ENCODE peak calls at places on chromosomes 5 and 9, in six cellular contexts. U, Q, N, D, X and J are unnamed samples.

GRCh38 chr9:79195904-79196303 is 375.9 kb upstream of the TLE4 start:
- DNase-seq in U (no peak), Q (no peak), N (no peak), D (no peak), X (no peak), J (no peak)

GRCh38 chr5:74384851-74385250 is 255.7 kb downstream of the ENC1 start:
- DNase-seq in U (no peak), Q (no peak), N (no peak), D (no peak), X (no peak), J (no peak)

GRCh38 chr9:92671323-92671722 is 1.4 kb upstream of the IPPK start:
- DNase-seq in U (no peak), Q (no peak), N (peak), D (peak), X (no peak), J (peak)

GRCh38 chr9:111588846-111589245 is 10.6 kb downstream of the PTGR1 start:
- DNase-seq in U (no peak), Q (no peak), N (no peak), D (no peak), X (no peak), J (no peak)

GRCh38 chr9:123959787-123960186 is 29.9 kb upstream of the DENND1A start:
- DNase-seq in U (no peak), Q (no peak), N (no peak), D (no peak), X (no peak), J (no peak)

GRCh38 chr5:142327111-142327842 is 2.5 kb upstream of the SPRY4 start:
- DNase-seq in U (no peak), Q (peak), N (no peak), D (no peak), X (no peak), J (no peak)

GRCh38 chr9:73753171-73753570 is 601.5 kb downstream of the ANXA1 start:
- DNase-seq in U (no peak), Q (no peak), N (no peak), D (no peak), X (no peak), J (no peak)

GRCh38 chr5:152532714-152533113 is 127.6 kb upstream of the NMUR2 start:
- DNase-seq in U (no peak), Q (no peak), N (peak), D (no peak), X (no peak), J (no peak)

GRCh38 chr9:86535406-86535915 is 181.3 kb upstream of the TUT7 start:
- DNase-seq in U (no peak), Q (no peak), N (no peak), D (no peak), X (no peak), J (no peak)

GRCh38 chr5:82597437-82597836 is 319.3 kb upstream of the RPS23 start:
- DNase-seq in U (no peak), Q (no peak), N (no peak), D (no peak), X (no peak), J (no peak)

DNA sequence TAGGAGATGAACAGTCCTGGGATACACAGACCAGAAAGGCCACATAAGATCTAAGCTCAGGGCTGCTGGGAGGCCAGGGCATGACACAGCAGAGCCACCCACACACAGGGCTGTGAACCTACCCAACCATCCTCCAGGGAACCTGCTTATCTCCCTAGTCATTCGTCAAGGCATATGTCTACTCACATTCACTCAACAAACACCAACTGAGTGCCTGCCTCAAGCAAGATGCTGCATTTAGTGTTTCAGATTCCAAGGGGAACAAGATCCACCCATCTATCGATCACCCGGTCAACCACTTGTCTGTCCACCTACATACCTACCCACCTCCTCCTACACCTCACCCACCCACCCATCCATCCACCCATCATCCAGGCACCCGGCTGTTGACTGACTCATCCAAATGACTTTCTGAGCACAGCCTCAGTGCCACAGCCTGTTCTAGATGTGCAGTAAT is 1.9 kb downstream of the DPM2 start:
- DNase-seq in U (no peak), Q (no peak), N (no peak), D (no peak), X (no peak), J (no peak)
- H3K4me3 ChIP-seq in U (no peak), Q (no peak), N (no peak), D (no peak), X (no peak), J (no peak)

DNA sequence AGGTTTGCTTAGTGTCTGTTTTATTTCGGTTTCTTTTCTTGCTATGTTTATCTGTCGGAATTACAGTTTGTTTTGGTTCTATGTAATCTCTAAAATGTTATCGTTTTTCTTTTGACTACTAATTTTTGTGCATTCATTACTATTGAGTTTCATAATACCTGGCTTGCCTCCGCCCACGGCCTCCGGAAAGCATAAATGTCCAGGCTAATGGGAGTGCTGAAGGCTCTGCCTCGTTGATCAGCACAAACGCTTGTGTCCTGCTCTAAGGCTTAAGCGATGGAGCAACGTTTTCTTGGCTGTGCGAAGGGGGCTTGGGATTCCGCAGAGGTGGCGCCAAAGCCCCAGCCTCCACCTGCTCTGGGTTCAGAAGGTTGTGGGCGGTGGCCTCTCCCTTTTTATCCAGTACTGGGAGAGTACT is 19.8 kb downstream of the ANXA2R start:
- DNase-seq in U (no peak), Q (no peak), N (peak), D (no peak), X (no peak), J (no peak)
- TF ChIP-seq POLR2A in U (no peak), Q (no peak), N (no peak), D (no peak), X (no peak), J (no peak)

DNA sequence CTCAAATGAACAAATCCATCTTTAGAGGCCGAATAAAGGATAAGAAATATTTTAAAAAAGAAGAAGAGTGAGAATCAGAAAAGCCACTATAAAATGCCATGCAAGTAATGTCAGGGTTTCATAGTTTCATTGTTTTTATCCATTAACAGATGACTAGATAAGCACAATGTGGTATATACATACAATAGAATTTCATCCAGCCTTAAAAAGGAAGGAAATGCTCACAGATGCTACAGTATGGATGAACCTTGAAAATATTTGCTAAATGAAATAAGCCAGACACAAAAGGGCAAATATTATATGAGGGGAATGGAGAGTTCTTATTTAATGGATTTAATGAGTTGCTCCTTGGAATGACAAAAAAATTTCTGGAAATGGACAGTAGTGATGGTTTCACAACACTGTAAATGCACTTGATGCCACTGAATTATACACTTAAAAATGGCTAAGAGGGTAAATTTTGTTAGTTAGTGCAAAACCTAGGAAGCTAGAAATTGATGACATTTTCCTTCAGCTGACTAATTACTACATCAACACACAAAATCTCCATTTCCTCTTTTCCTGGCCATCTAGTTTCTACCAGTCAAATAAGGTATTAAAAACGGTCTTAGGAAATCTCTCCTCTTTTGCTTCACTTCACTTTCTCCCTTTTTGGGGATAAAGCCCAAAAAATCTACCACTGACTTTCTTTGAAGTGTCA is 86.7 kb downstream of the GNA14 start:
- DNase-seq in U (no peak), Q (no peak), N (peak), D (no peak), X (no peak), J (no peak)
- H3K4me3 ChIP-seq in U (no peak), Q (no peak), N (no peak), D (no peak), X (no peak), J (no peak)

DNA sequence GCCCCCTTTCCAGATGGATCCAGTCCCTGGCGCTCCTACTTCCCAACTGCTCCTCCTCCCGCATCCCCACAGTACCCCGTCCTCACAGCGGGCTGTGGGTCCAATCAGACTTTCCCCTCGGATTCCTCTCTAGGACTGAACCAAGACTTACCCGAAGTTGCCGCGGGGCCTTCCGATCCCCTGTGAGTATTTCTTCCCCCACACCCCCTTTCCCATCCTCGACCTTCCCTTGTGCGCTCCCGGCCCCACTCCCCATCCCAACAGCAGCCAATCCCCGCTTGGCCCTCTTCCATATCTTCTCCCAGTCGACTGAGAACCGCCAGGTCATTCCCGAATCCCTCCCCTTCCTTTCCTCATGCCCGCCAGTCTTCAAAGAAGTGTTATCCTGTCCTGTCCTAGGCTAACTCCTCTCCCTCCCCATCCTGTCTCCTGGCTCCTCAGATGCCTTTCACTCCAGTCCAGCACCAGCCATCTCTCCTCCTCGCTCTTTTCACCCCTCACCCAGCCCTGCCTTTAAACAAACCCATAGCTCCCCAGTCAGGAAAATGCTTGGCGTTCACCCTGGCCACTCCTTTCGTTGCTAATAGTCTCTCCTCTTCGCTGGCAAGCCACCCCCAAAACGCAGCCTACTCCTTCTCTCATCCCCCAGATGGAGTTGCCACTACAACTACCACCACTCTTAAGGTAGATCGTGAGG is 646 bp downstream of the SWI5 start:
- DNase-seq in U (peak), Q (peak), N (no peak), D (peak), X (peak), J (peak)
- TF ChIP-seq POLR2A in U (no peak), Q (no peak), N (no peak), D (no peak), X (no peak), J (no peak)

DNA sequence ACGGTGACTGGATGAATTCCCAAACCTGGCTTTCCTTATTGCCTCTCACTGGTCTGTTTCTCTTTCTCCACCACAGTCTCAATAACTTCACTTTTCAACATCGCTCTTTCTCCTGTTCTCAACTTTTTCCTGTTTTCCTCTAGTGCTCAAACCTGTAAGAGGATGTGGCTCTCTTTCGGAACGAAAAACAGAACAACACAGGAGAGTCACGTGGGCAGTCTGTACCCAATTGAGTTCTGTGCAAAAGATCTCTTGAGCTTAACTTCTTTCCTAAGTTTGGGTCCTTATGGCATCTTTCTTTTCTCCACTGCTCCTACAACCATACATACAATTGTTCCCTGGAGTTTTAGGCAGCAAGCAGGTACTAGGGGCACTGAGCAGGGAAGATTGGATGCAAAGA is 8.9 kb downstream of the HAVCR1 start:
- DNase-seq in U (no peak), Q (no peak), N (no peak), D (no peak), X (no peak), J (no peak)
- H3K4me3 ChIP-seq in U (no peak), Q (no peak), N (no peak), D (no peak), X (no peak), J (no peak)

DNA sequence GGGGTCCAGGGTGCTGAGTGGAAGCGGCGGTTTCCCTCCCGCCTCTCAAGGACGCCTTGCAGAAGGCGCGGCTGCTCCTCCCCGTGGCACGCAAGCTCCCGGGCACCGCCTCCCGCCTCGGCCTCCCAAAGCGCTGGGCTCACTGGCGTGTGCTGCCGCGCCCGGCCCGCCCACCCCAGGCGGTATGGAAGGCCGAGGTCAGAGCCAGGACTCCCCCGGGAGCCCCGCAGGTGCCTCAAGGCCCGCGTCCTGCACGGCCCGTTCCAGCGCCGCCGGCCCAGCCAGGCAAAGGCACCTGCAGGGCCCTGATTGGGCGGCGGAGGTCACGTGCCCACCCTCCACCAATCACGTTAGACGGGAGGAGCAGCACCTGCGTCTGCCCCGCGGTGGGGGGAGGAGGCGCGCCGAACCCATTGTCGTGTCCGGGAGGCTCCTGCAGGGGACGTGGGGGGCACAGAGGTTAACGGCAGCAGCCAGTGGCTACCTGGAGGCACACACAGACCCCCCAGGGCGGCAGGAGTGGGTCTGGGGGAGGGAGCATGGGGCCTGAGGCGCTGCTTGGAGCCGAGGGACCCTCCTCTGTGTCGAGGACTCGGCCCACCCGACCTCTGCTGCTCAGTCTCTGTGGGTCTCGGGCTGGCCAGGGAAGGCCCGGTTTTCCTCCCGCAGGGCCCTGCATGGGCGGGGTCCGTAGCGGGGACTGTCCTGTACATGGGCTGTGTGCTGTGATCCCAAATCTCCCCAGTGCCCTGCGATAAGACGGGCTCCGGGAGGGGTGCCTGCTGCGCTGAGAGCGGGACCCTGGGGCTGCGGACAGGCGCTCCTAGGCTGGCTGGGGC is 2.0 kb upstream of the LCN12 start:
- DNase-seq in U (peak), Q (peak), N (peak), D (peak), X (peak), J (peak)
- TF ChIP-seq POLR2A in U (peak), Q (peak), N (peak), D (peak), X (peak), J (peak)

GRCh38 chr9:6646028-6646636 is 603 bp upstream of the GLDC start:
- DNase-seq in U (no peak), Q (no peak), N (no peak), D (no peak), X (no peak), J (no peak)
- H3K4me3 ChIP-seq in U (peak), Q (peak), N (no peak), D (peak), X (peak), J (peak)

GRCh38 chr5:138491669-138492551 is 26.6 kb downstream of the EGR1 start:
- DNase-seq in U (peak), Q (peak), N (peak), D (peak), X (peak), J (peak)
- TF ChIP-seq POLR2A in U (peak), Q (no peak), N (peak), D (no peak), X (no peak), J (peak)